ENCODE peak calls at places on chromosomes 5 and 9, in ten cellular contexts. O, L, S, M, B, X, R, V, Q and P are unnamed samples.

GRCh38 chr9:25845867-25846266 is 167.6 kb upstream of the TUSC1 start:
- DNase-seq in O (no peak), L (no peak), S (no peak), M (no peak), B (no peak), X (no peak), R (no peak), V (no peak), Q (no peak), P (no peak)

GRCh38 chr9:120900821-120901220 is 23.8 kb upstream of the PHF19 start:
- DNase-seq in O (no peak), L (no peak), S (no peak), M (no peak), B (no peak), X (no peak), R (no peak), V (no peak), Q (no peak), P (no peak)

GRCh38 chr5:10133830-10134229 is 115.9 kb downstream of the ATPSCKMT start:
- DNase-seq in O (no peak), L (no peak), S (no peak), M (no peak), B (no peak), X (no peak), R (no peak), V (peak), Q (no peak), P (no peak)

GRCh38 chr9:26802921-26803320 is 89.7 kb downstream of the CAAP1 start:
- DNase-seq in O (no peak), L (no peak), S (no peak), M (no peak), B (no peak), X (no peak), R (no peak), V (no peak), Q (no peak), P (no peak)

GRCh38 chr5:31270396-31270795 is 76.9 kb downstream of the CDH6 start:
- DNase-seq in O (no peak), L (no peak), S (no peak), M (no peak), B (no peak), X (no peak), R (no peak), V (peak), Q (no peak), P (no peak)

GRCh38 chr5:145637396-145637795 is 197.7 kb downstream of the PRELID2 start:
- DNase-seq in O (no peak), L (no peak), S (no peak), M (no peak), B (no peak), X (no peak), R (no peak), V (no peak), Q (no peak), P (no peak)

GRCh38 chr9:120856700-120857099 is 14.0 kb upstream of the PSMD5 start:
- DNase-seq in O (no peak), L (no peak), S (no peak), M (no peak), B (no peak), X (no peak), R (no peak), V (no peak), Q (no peak), P (no peak)

GRCh38 chr5:68246802-68247201 is 31.2 kb downstream of the PIK3R1 start:
- DNase-seq in O (no peak), L (no peak), S (no peak), M (no peak), B (no peak), X (no peak), R (no peak), V (no peak), Q (no peak), P (no peak)

GRCh38 chr9:27519466-27520465 is 4.3 kb upstream of the IFNK start:
- DNase-seq in O (no peak), L (no peak), S (no peak), M (no peak), B (no peak), X (no peak), R (no peak), V (no peak), Q (no peak), P (no peak)

GRCh38 chr5:159310492-159310891 is 19.8 kb downstream of the IL12B start:
- DNase-seq in O (no peak), L (peak), S (no peak), M (no peak), B (no peak), X (no peak), R (no peak), V (no peak), Q (peak), P (no peak)

GRCh38 chr9:110320651-110321050 is 17.0 kb downstream of the TXNDC8 start:
- DNase-seq in O (no peak), L (no peak), S (no peak), M (no peak), B (no peak), X (no peak), R (no peak), V (no peak), Q (no peak), P (no peak)

GRCh38 chr5:56123531-56124243 is 109.4 kb downstream of the ANKRD55 start:
- DNase-seq in O (peak), L (peak), S (peak), M (peak), B (peak), X (no peak), R (no peak), V (peak), Q (no peak), P (peak)

GRCh38 chr9:36818242-36818938 is 215.7 kb downstream of the PAX5 start:
- DNase-seq in O (no peak), L (no peak), S (no peak), M (no peak), B (no peak), X (no peak), R (no peak), V (no peak), Q (no peak), P (no peak)

GRCh38 chr5:129459485-129460120 is 495 bp upstream of the ADAMTS19 start:
- DNase-seq in O (no peak), L (peak), S (no peak), M (no peak), B (peak), X (no peak), R (no peak), V (no peak), Q (no peak), P (no peak)

GRCh38 chr5:40679071-40679997 is at the start of gene PTGER4:
- DNase-seq in O (peak), L (peak), S (peak), M (peak), B (peak), X (peak), R (peak), V (peak), Q (peak), P (peak)

GRCh38 chr5:36610629-36611028 is 4.2 kb downstream of the SLC1A3 start:
- DNase-seq in O (no peak), L (no peak), S (no peak), M (no peak), B (no peak), X (no peak), R (no peak), V (no peak), Q (no peak), P (no peak)

GRCh38 chr5:120239076-120239475 is 225.0 kb upstream of the PRR16 start:
- DNase-seq in O (no peak), L (no peak), S (no peak), M (no peak), B (no peak), X (no peak), R (no peak), V (no peak), Q (no peak), P (no peak)

GRCh38 chr9:71741841-71742648 is 26.3 kb downstream of the CEMIP2 start:
- DNase-seq in O (no peak), L (no peak), S (no peak), M (peak), B (no peak), X (no peak), R (no peak), V (peak), Q (no peak), P (no peak)

GRCh38 chr9:81896067-81896466 is 32.2 kb upstream of the SPATA31D4 start:
- DNase-seq in O (no peak), L (no peak), S (no peak), M (no peak), B (no peak), X (no peak), R (no peak), V (no peak), Q (no peak), P (no peak)

GRCh38 chr5:151463137-151464029 is 16.0 kb downstream of the SLC36A1 start:
- DNase-seq in O (no peak), L (peak), S (no peak), M (no peak), B (no peak), X (no peak), R (no peak), V (peak), Q (no peak), P (no peak)

GRCh38 chr5:168422431-168422830 is 63.8 kb upstream of the RARS1 start:
- DNase-seq in O (no peak), L (no peak), S (no peak), M (no peak), B (no peak), X (no peak), R (no peak), V (peak), Q (no peak), P (no peak)

GRCh38 chr9:104580562-104580961 is 11.6 kb downstream of the OR13C8 start:
- DNase-seq in O (no peak), L (no peak), S (no peak), M (no peak), B (no peak), X (no peak), R (no peak), V (no peak), Q (no peak), P (no peak)

GRCh38 chr5:150143725-150144058 is 12.0 kb downstream of the PDGFRB start:
- DNase-seq in O (no peak), L (no peak), S (no peak), M (no peak), B (no peak), X (no peak), R (no peak), V (no peak), Q (no peak), P (no peak)

GRCh38 chr5:95042040-95042439 is 242.9 kb downstream of the MCTP1 start:
- DNase-seq in O (no peak), L (no peak), S (no peak), M (no peak), B (no peak), X (no peak), R (no peak), V (no peak), Q (no peak), P (no peak)